ENCODE peak calls at places on chromosome 7, in six cellular contexts. One of them, this sample, is unnamed.

GRCh38 chr7:105325225-105325904 is 63.4 kb downstream of the SRPK2 start:
- DNase-seq in GM19239: no peak
- DNase-seq in left lung: no peak
- DNase-seq in SW 1271: no peak
- DNase-seq in NCI-H2029 treated with DMSO at 0.1 percent for 48 hours: no peak
- DNase-seq in cardiac muscle cell: no peak
- DNase-seq in this sample: no peak

GRCh38 chr7:20797174-20798080 is 10.7 kb upstream of the SP8 start:
- DNase-seq in SW 1271: no peak
- DNase-seq in GM19239: peak; percentile 68
- DNase-seq in left lung: no peak
- DNase-seq in NCI-H2029 treated with DMSO at 0.1 percent for 48 hours: no peak
- DNase-seq in cardiac muscle cell: no peak
- DNase-seq in this sample: peak; percentile 54

GRCh38 chr7:71865169-71865568 is 547.0 kb downstream of the CALN1 start:
- DNase-seq in left lung: no peak
- DNase-seq in cardiac muscle cell: no peak
- DNase-seq in GM19239: no peak
- DNase-seq in SW 1271: no peak
- DNase-seq in NCI-H2029 treated with DMSO at 0.1 percent for 48 hours: no peak
- DNase-seq in this sample: no peak

GRCh38 chr7:102295346-102296178 is 8.9 kb downstream of the SH2B2 start:
- DNase-seq in NCI-H2029 treated with DMSO at 0.1 percent for 48 hours: no peak
- DNase-seq in GM19239: no peak
- DNase-seq in SW 1271: no peak
- DNase-seq in cardiac muscle cell: no peak
- DNase-seq in left lung: no peak
- DNase-seq in this sample: no peak

GRCh38 chr7:42694894-42695553 is 216.8 kb downstream of the C7orf25 start:
- DNase-seq in GM19239: no peak
- DNase-seq in cardiac muscle cell: peak; percentile 47
- DNase-seq in left lung: no peak
- DNase-seq in NCI-H2029 treated with DMSO at 0.1 percent for 48 hours: no peak
- DNase-seq in SW 1271: no peak
- DNase-seq in this sample: no peak

GRCh38 chr7:156773966-156774365 is 119.0 kb downstream of the LMBR1 start:
- DNase-seq in GM19239: no peak
- DNase-seq in cardiac muscle cell: no peak
- DNase-seq in left lung: no peak
- DNase-seq in NCI-H2029 treated with DMSO at 0.1 percent for 48 hours: no peak
- DNase-seq in SW 1271: no peak
- DNase-seq in this sample: no peak

GRCh38 chr7:1022801-1023465 is 21.4 kb upstream of the GPR146 start:
- DNase-seq in cardiac muscle cell: no peak
- DNase-seq in NCI-H2029 treated with DMSO at 0.1 percent for 48 hours: no peak
- DNase-seq in GM19239: peak; percentile 68
- DNase-seq in SW 1271: no peak
- DNase-seq in left lung: no peak
- DNase-seq in this sample: no peak

GRCh38 chr7:141369422-141369821 is 181.8 kb upstream of the AGK start:
- DNase-seq in cardiac muscle cell: no peak
- DNase-seq in GM19239: no peak
- DNase-seq in left lung: no peak
- DNase-seq in NCI-H2029 treated with DMSO at 0.1 percent for 48 hours: peak; percentile 68
- DNase-seq in SW 1271: no peak
- DNase-seq in this sample: no peak

GRCh38 chr7:148265896-148266295 is 324.7 kb upstream of the C7orf33 start:
- DNase-seq in NCI-H2029 treated with DMSO at 0.1 percent for 48 hours: no peak
- DNase-seq in SW 1271: no peak
- DNase-seq in GM19239: no peak
- DNase-seq in left lung: no peak
- DNase-seq in cardiac muscle cell: no peak
- DNase-seq in this sample: no peak

GRCh38 chr7:44080118-44080517 is 2.2 kb downstream of the POLM start:
- DNase-seq in cardiac muscle cell: no peak
- DNase-seq in left lung: no peak
- DNase-seq in GM19239: no peak
- DNase-seq in NCI-H2029 treated with DMSO at 0.1 percent for 48 hours: no peak
- DNase-seq in SW 1271: no peak
- DNase-seq in this sample: no peak

GRCh38 chr7:134943785-134944400 is 42.4 kb upstream of the AGBL3 start:
- DNase-seq in cardiac muscle cell: peak; percentile 49
- DNase-seq in GM19239: no peak
- DNase-seq in left lung: no peak
- DNase-seq in NCI-H2029 treated with DMSO at 0.1 percent for 48 hours: no peak
- DNase-seq in SW 1271: no peak
- DNase-seq in this sample: peak; percentile 38

GRCh38 chr7:41292457-41292856 is 410.4 kb downstream of the INHBA start:
- DNase-seq in SW 1271: no peak
- DNase-seq in cardiac muscle cell: no peak
- DNase-seq in NCI-H2029 treated with DMSO at 0.1 percent for 48 hours: no peak
- DNase-seq in left lung: no peak
- DNase-seq in GM19239: no peak
- DNase-seq in this sample: no peak

GRCh38 chr7:140079121-140079536 is 16.4 kb upstream of the PARP12 start:
- DNase-seq in cardiac muscle cell: peak; percentile 56
- DNase-seq in NCI-H2029 treated with DMSO at 0.1 percent for 48 hours: no peak
- DNase-seq in SW 1271: no peak
- DNase-seq in left lung: no peak
- DNase-seq in GM19239: no peak
- DNase-seq in this sample: no peak

GRCh38 chr7:50660040-50660829 is 95.0 kb upstream of the DDC start:
- DNase-seq in cardiac muscle cell: no peak
- DNase-seq in NCI-H2029 treated with DMSO at 0.1 percent for 48 hours: no peak
- DNase-seq in left lung: peak; percentile 71
- DNase-seq in SW 1271: no peak
- DNase-seq in GM19239: no peak
- DNase-seq in this sample: no peak

GRCh38 chr7:7522421-7522820 is 13.3 kb downstream of the COL28A1 start:
- DNase-seq in NCI-H2029 treated with DMSO at 0.1 percent for 48 hours: no peak
- DNase-seq in GM19239: no peak
- DNase-seq in cardiac muscle cell: no peak
- DNase-seq in left lung: no peak
- DNase-seq in SW 1271: no peak
- DNase-seq in this sample: no peak

GRCh38 chr7:134108803-134109202 is 18.3 kb upstream of the LRGUK start:
- DNase-seq in SW 1271: no peak
- DNase-seq in left lung: no peak
- DNase-seq in NCI-H2029 treated with DMSO at 0.1 percent for 48 hours: no peak
- DNase-seq in cardiac muscle cell: peak; percentile 4
- DNase-seq in GM19239: no peak
- DNase-seq in this sample: no peak

GRCh38 chr7:99490878-99491277 is 9.2 kb downstream of the ZNF394 start:
- DNase-seq in GM19239: no peak
- DNase-seq in NCI-H2029 treated with DMSO at 0.1 percent for 48 hours: no peak
- DNase-seq in cardiac muscle cell: no peak
- DNase-seq in left lung: no peak
- DNase-seq in SW 1271: no peak
- DNase-seq in this sample: no peak

GRCh38 chr7:98034044-98035035 is 44.3 kb upstream of the OCM2 start:
- DNase-seq in SW 1271: no peak
- DNase-seq in NCI-H2029 treated with DMSO at 0.1 percent for 48 hours: no peak
- DNase-seq in GM19239: no peak
- DNase-seq in cardiac muscle cell: peak; percentile 7
- DNase-seq in left lung: no peak
- DNase-seq in this sample: no peak

GRCh38 chr7:81725496-81726117 is 44.2 kb downstream of the HGF start:
- DNase-seq in cardiac muscle cell: peak; percentile 75
- DNase-seq in GM19239: no peak
- DNase-seq in SW 1271: no peak
- DNase-seq in left lung: no peak
- DNase-seq in NCI-H2029 treated with DMSO at 0.1 percent for 48 hours: no peak
- DNase-seq in this sample: no peak

GRCh38 chr7:141654551-141654950 is 47.4 kb downstream of the DENND11 start:
- DNase-seq in SW 1271: no peak
- DNase-seq in NCI-H2029 treated with DMSO at 0.1 percent for 48 hours: peak; percentile 82
- DNase-seq in GM19239: peak; percentile 32
- DNase-seq in cardiac muscle cell: peak; percentile 80
- DNase-seq in left lung: peak; percentile 52
- DNase-seq in this sample: peak; percentile 77

GRCh38 chr7:26332698-26333097 is 41.0 kb downstream of the SNX10 start:
- DNase-seq in GM19239: no peak
- DNase-seq in left lung: no peak
- DNase-seq in SW 1271: no peak
- DNase-seq in cardiac muscle cell: no peak
- DNase-seq in NCI-H2029 treated with DMSO at 0.1 percent for 48 hours: no peak
- DNase-seq in this sample: no peak

GRCh38 chr7:73394416-73394815 is 39.2 kb upstream of the FZD9 start:
- DNase-seq in left lung: no peak
- DNase-seq in cardiac muscle cell: peak; percentile 33
- DNase-seq in SW 1271: no peak
- DNase-seq in GM19239: no peak
- DNase-seq in NCI-H2029 treated with DMSO at 0.1 percent for 48 hours: no peak
- DNase-seq in this sample: no peak

GRCh38 chr7:88215295-88215694 is 4.5 kb downstream of the SRI start:
- DNase-seq in cardiac muscle cell: no peak
- DNase-seq in NCI-H2029 treated with DMSO at 0.1 percent for 48 hours: no peak
- DNase-seq in left lung: no peak
- DNase-seq in GM19239: no peak
- DNase-seq in SW 1271: no peak
- DNase-seq in this sample: no peak

GRCh38 chr7:31633454-31633853 is 53.6 kb upstream of the PPP1R17 start:
- DNase-seq in NCI-H2029 treated with DMSO at 0.1 percent for 48 hours: no peak
- DNase-seq in GM19239: no peak
- DNase-seq in SW 1271: no peak
- DNase-seq in cardiac muscle cell: no peak
- DNase-seq in left lung: no peak
- DNase-seq in this sample: no peak

GRCh38 chr7:22842973-22843372 is 20.3 kb upstream of the TOMM7 start:
- DNase-seq in left lung: no peak
- DNase-seq in SW 1271: no peak
- DNase-seq in NCI-H2029 treated with DMSO at 0.1 percent for 48 hours: no peak
- DNase-seq in cardiac muscle cell: no peak
- DNase-seq in GM19239: no peak
- DNase-seq in this sample: no peak

GRCh38 chr7:72805526-72806494 is 22.2 kb downstream of the TYW1B start:
- DNase-seq in cardiac muscle cell: peak; percentile 66
- DNase-seq in SW 1271: no peak
- DNase-seq in NCI-H2029 treated with DMSO at 0.1 percent for 48 hours: no peak
- DNase-seq in left lung: no peak
- DNase-seq in GM19239: no peak
- DNase-seq in this sample: no peak

GRCh38 chr7:101089876-101090275 is 4.6 kb downstream of the TRIM56 start:
- DNase-seq in left lung: no peak
- DNase-seq in NCI-H2029 treated with DMSO at 0.1 percent for 48 hours: no peak
- DNase-seq in cardiac muscle cell: no peak
- DNase-seq in GM19239: no peak
- DNase-seq in SW 1271: no peak
- DNase-seq in this sample: no peak

GRCh38 chr7:5636914-5637313 is 144.5 kb downstream of the RNF216 start:
- DNase-seq in NCI-H2029 treated with DMSO at 0.1 percent for 48 hours: no peak
- DNase-seq in cardiac muscle cell: peak; percentile 93
- DNase-seq in GM19239: no peak
- DNase-seq in left lung: peak; percentile 58
- DNase-seq in SW 1271: no peak
- DNase-seq in this sample: peak; percentile 29

GRCh38 chr7:70457477-70458194 is 674.3 kb upstream of the GALNT17 start:
- DNase-seq in cardiac muscle cell: no peak
- DNase-seq in SW 1271: no peak
- DNase-seq in left lung: no peak
- DNase-seq in GM19239: no peak
- DNase-seq in NCI-H2029 treated with DMSO at 0.1 percent for 48 hours: no peak
- DNase-seq in this sample: no peak

GRCh38 chr7:52500796-52501195 is 534.6 kb upstream of the POM121L12 start:
- DNase-seq in cardiac muscle cell: no peak
- DNase-seq in GM19239: no peak
- DNase-seq in SW 1271: no peak
- DNase-seq in left lung: no peak
- DNase-seq in NCI-H2029 treated with DMSO at 0.1 percent for 48 hours: no peak
- DNase-seq in this sample: no peak

GRCh38 chr7:2601907-2602735 is 29.7 kb upstream of the TTYH3 start:
- DNase-seq in SW 1271: no peak
- DNase-seq in GM19239: no peak
- DNase-seq in NCI-H2029 treated with DMSO at 0.1 percent for 48 hours: peak; percentile 27
- DNase-seq in cardiac muscle cell: no peak
- DNase-seq in left lung: no peak
- DNase-seq in this sample: peak; percentile 42

GRCh38 chr7:120743128-120743527 is 114.8 kb downstream of the TSPAN12 start:
- DNase-seq in cardiac muscle cell: no peak
- DNase-seq in GM19239: no peak
- DNase-seq in NCI-H2029 treated with DMSO at 0.1 percent for 48 hours: peak; percentile 92
- DNase-seq in SW 1271: no peak
- DNase-seq in left lung: no peak
- DNase-seq in this sample: peak; percentile 32